ENCODE peak calls at places on chromosomes 13 and 19, in four cellular contexts. P, K, E and T are unnamed samples.

GRCh38 chr19:45523642-45524256 is 16.5 kb downstream of the VASP start:
- DNase-seq in P (peak; percentile 50), K (peak; percentile 88), E (peak; percentile 83), T (peak; percentile 88)

GRCh38 chr19:55986487-55986886 is at the start of gene NLRP5:
- DNase-seq in P (no peak), K (no peak), E (no peak), T (no peak)

GRCh38 chr19:19485998-19486290 is 29.4 kb downstream of the TSSK6 start:
- DNase-seq in P (no peak), K (no peak), E (no peak), T (no peak)

GRCh38 chr19:40424637-40425449 is 949 bp downstream of the SERTAD1 start:
- DNase-seq in P (no peak), K (peak; percentile 21), E (no peak), T (peak; percentile 90)

GRCh38 chr19:18294467-18294864 is 13.0 kb upstream of the JUND start:
- DNase-seq in P (no peak), K (no peak), E (no peak), T (no peak)

GRCh38 chr13:62040806-62041205 is 625.2 kb upstream of the PCDH20 start:
- DNase-seq in P (no peak), K (no peak), E (no peak), T (no peak)

GRCh38 chr19:47005873-47006272 is 13.8 kb upstream of the NPAS1 start:
- DNase-seq in P (no peak), K (no peak), E (no peak), T (no peak)

GRCh38 chr13:19957320-19958118 is 1.0 kb upstream of the ZMYM2 start:
- DNase-seq in P (peak; percentile 34), K (peak; percentile 80), E (peak; percentile 70), T (peak; percentile 86)

GRCh38 chr13:79128158-79128557 is 277.9 kb downstream of the RBM26 start:
- DNase-seq in P (no peak), K (peak; percentile 74), E (no peak), T (no peak)

GRCh38 chr19:40165362-40165937 is 25.8 kb upstream of the MAP3K10 start:
- DNase-seq in P (no peak), K (peak; percentile 44), E (peak; percentile 28), T (peak; percentile 61)

GRCh38 chr19:28021316-28022185 is 1191.4 kb downstream of the UQCRFS1 start:
- DNase-seq in P (no peak), K (no peak), E (no peak), T (no peak)

GRCh38 chr13:35979378-35979911 is 151.7 kb downstream of the DCLK1 start:
- DNase-seq in P (peak; percentile 76), K (peak; percentile 94), E (peak; percentile 28), T (no peak)

GRCh38 chr13:68927387-68928026 is 1180.1 kb upstream of the ATXN8OS start:
- DNase-seq in P (no peak), K (no peak), E (no peak), T (peak; percentile 43)

GRCh38 chr19:17052439-17052838 is 22.8 kb downstream of the HAUS8 start:
- DNase-seq in P (no peak), K (peak; percentile 72), E (peak; percentile 42), T (no peak)

GRCh38 chr13:81658598-81659370 is 1317.9 kb upstream of the SPRY2 start:
- DNase-seq in P (no peak), K (no peak), E (no peak), T (no peak)

GRCh38 chr13:43326100-43326499 is 302.7 kb downstream of the DNAJC15 start:
- DNase-seq in P (no peak), K (no peak), E (no peak), T (no peak)

GRCh38 chr19:16795731-16796130 is 33.5 kb upstream of the SIN3B start:
- DNase-seq in P (no peak), K (no peak), E (no peak), T (no peak)

GRCh38 chr13:32031815-32032345 is 306 bp downstream of the FRY start:
- DNase-seq in P (no peak), K (no peak), E (no peak), T (no peak)

GRCh38 chr13:98471895-98472294 is 105.0 kb downstream of the STK24 start:
- DNase-seq in P (no peak), K (no peak), E (no peak), T (no peak)

GRCh38 chr19:34134190-34135032 is 37.9 kb upstream of the LSM14A start:
- DNase-seq in P (peak; percentile 22), K (peak; percentile 68), E (peak; percentile 89), T (peak; percentile 96)

GRCh38 chr19:42461700-42462324 is 19.1 kb upstream of the CXCL17 start:
- DNase-seq in P (no peak), K (no peak), E (no peak), T (no peak)

GRCh38 chr13:30673669-30674521 is 56.2 kb downstream of the USPL1 start:
- DNase-seq in P (peak; percentile 61), K (peak; percentile 87), E (peak; percentile 91), T (peak; percentile 49)

GRCh38 chr13:102405499-102406079 is 3.7 kb upstream of the FGF14 start:
- DNase-seq in P (no peak), K (peak; percentile 27), E (no peak), T (no peak)